ENCODE peak calls at places on chromosome 16, in seven cellular contexts. E is CD4-positive, alpha-beta T cell; C is activated CD4-positive, CD25-positive, alpha-beta regulatory T cell; W is thyroid gland; J is AG04449; F is HCT116; D is 8988T. M is an unnamed sample.

GRCh38 chr16:17372383-17372782 is 98.4 kb downstream of the XYLT1 start:
- DNase-seq in D (no peak), W (no peak), C (no peak), J (no peak), E (no peak), F (no peak), M (no peak)

GRCh38 chr16:67192781-67193260 is 866 bp downstream of the E2F4 start:
- DNase-seq in W (no peak), E (no peak), F (no peak), J (no peak), D (no peak), C (no peak), M (no peak)

GRCh38 chr16:87465306-87465705 is 27.5 kb downstream of the ZCCHC14 start:
- DNase-seq in J (peak), C (no peak), D (peak), F (no peak), E (no peak), W (peak), M (no peak)

GRCh38 chr16:4767872-4768548 is 1.0 kb upstream of the ZNF500 start:
- DNase-seq in C (no peak), W (peak), F (peak), D (no peak), E (no peak), J (no peak), M (peak)

GRCh38 chr16:88686439-88687253 is at the start of gene SNAI3:
- DNase-seq in E (peak), C (peak), D (peak), F (peak), J (no peak), W (peak), M (peak)

GRCh38 chr16:22397459-22397858 is 23.0 kb upstream of the CDR2 start:
- DNase-seq in J (peak), D (no peak), F (no peak), C (no peak), W (peak), E (no peak), M (no peak)

GRCh38 chr16:85253127-85253941 is 141.1 kb upstream of the CIBAR2 start:
- DNase-seq in W (peak), J (no peak), F (no peak), D (peak), C (peak), E (peak), M (peak)

GRCh38 chr16:75486014-75486404 is 9.2 kb downstream of the CHST6 start:
- DNase-seq in J (no peak), W (no peak), D (no peak), C (no peak), F (no peak), E (no peak), M (no peak)

GRCh38 chr16:5064915-5065314 is 841 bp downstream of the C16orf89 start:
- DNase-seq in E (no peak), F (no peak), W (peak), J (no peak), D (no peak), C (no peak), M (no peak)

GRCh38 chr16:66309-67182 is 5.9 kb downstream of the RHBDF1 start:
- DNase-seq in J (no peak), W (no peak), D (no peak), C (no peak), E (no peak), F (no peak), M (no peak)

GRCh38 chr16:4625617-4626159 is 1.1 kb downstream of the MGRN1 start:
- DNase-seq in C (no peak), E (no peak), D (no peak), J (no peak), F (no peak), W (no peak), M (no peak)

GRCh38 chr16:66045626-66046025 is 320.9 kb upstream of the CDH5 start:
- DNase-seq in E (no peak), F (no peak), D (no peak), C (no peak), J (no peak), W (no peak), M (no peak)

GRCh38 chr16:23469814-23470213 is 16.8 kb upstream of the COG7 start:
- DNase-seq in J (no peak), W (peak), C (no peak), F (peak), E (no peak), D (no peak), M (no peak)

GRCh38 chr16:87838643-87839541 is 30.4 kb downstream of the SLC7A5 start:
- DNase-seq in W (no peak), J (no peak), F (no peak), C (no peak), D (no peak), E (no peak), M (no peak)

GRCh38 chr16:88454315-88455057 is 1.4 kb downstream of the ZFPM1 start:
- DNase-seq in F (no peak), W (peak), E (no peak), J (no peak), C (no peak), D (peak), M (no peak)

GRCh38 chr16:67269766-67270165 is 9.6 kb upstream of the PLEKHG4 start:
- DNase-seq in W (no peak), F (no peak), E (no peak), C (no peak), D (no peak), J (no peak), M (no peak)

GRCh38 chr16:85444879-85445778 is 168.0 kb upstream of the GSE1 start:
- DNase-seq in C (no peak), E (no peak), W (peak), J (no peak), D (no peak), F (no peak), M (no peak)

GRCh38 chr16:51615141-51615540 is 464.1 kb upstream of the SALL1 start:
- DNase-seq in W (no peak), C (no peak), E (no peak), F (no peak), J (no peak), D (no peak), M (no peak)

GRCh38 chr16:50846511-50846910 is 104.6 kb downstream of the CYLD start:
- DNase-seq in W (no peak), C (no peak), F (no peak), J (no peak), D (no peak), E (no peak), M (no peak)

GRCh38 chr16:14249291-14250032 is 178.3 kb downstream of the MRTFB start:
- DNase-seq in E (peak), D (no peak), F (peak), J (no peak), W (peak), C (peak), M (peak)

GRCh38 chr16:27161398-27161797 is 41.9 kb upstream of the KDM8 start:
- DNase-seq in J (no peak), W (no peak), C (no peak), E (no peak), F (no peak), D (no peak), M (no peak)

GRCh38 chr16:880471-881171 is 80.1 kb upstream of the GNG13 start:
- DNase-seq in E (no peak), F (no peak), W (no peak), D (no peak), C (no peak), J (no peak), M (no peak)

GRCh38 chr16:52296070-52296469 is 250.9 kb downstream of the TOX3 start:
- DNase-seq in W (no peak), J (no peak), E (no peak), C (no peak), F (no peak), D (no peak), M (no peak)

GRCh38 chr16:23666919-23667659 is 11.6 kb upstream of the PLK1 start:
- DNase-seq in E (no peak), F (no peak), W (no peak), C (no peak), D (no peak), J (no peak), M (no peak)

GRCh38 chr16:11743308-11744074 is 834 bp upstream of the TXNDC11 start:
- DNase-seq in D (no peak), F (peak), E (no peak), J (no peak), C (no peak), W (no peak), M (peak)

GRCh38 chr16:65634291-65634690 is 512.4 kb upstream of the CDH11 start:
- DNase-seq in F (no peak), D (no peak), J (no peak), E (no peak), W (no peak), C (no peak), M (no peak)

GRCh38 chr16:71295950-71296349 is 6.7 kb upstream of the CMTR2 start:
- DNase-seq in C (no peak), J (no peak), W (no peak), E (no peak), D (no peak), F (no peak), M (no peak)

GRCh38 chr16:53372942-53373871 is 61.1 kb upstream of the RBL2 start:
- DNase-seq in F (peak), W (peak), C (peak), E (peak), J (no peak), D (no peak), M (no peak)

GRCh38 chr16:57585051-57585687 is 42.7 kb downstream of the ADGRG5 start:
- DNase-seq in F (no peak), E (no peak), C (no peak), J (no peak), D (no peak), W (no peak), M (no peak)

GRCh38 chr16:48687421-48688038 is 77.5 kb upstream of the N4BP1 start:
- DNase-seq in J (peak), E (no peak), C (no peak), F (peak), W (peak), D (peak), M (peak)

GRCh38 chr16:73746554-73746953 is 550.1 kb upstream of the PSMD7 start:
- DNase-seq in J (no peak), D (no peak), E (no peak), F (no peak), W (no peak), C (no peak), M (no peak)

M was measured in NCI-H460.